ENCODE peak calls at places on chromosomes 13 and 19, in six cellular contexts. V, U, O, L, Z and B are unnamed samples.

GRCh38 chr19:55345818-55346724 is 6.4 kb downstream of the KMT5C start:
- DNase-seq in V (no peak), U (no peak), O (no peak), L (no peak), Z (no peak), B (no peak)

GRCh38 chr13:103810026-103810425 is 743.8 kb upstream of the SLC10A2 start:
- DNase-seq in V (no peak), U (no peak), O (no peak), L (no peak), Z (no peak), B (no peak)

GRCh38 chr19:10368101-10368803 is 12.1 kb downstream of the TYK2 start:
- DNase-seq in V (no peak), U (no peak), O (no peak), L (no peak), Z (no peak), B (no peak)

GRCh38 chr13:90365130-90365529 is 982.4 kb upstream of the MIR17HG start:
- DNase-seq in V (no peak), U (no peak), O (no peak), L (no peak), Z (no peak), B (no peak)

GRCh38 chr19:15010497-15011255 is 31.0 kb upstream of the SLC1A6 start:
- DNase-seq in V (no peak), U (peak), O (no peak), L (no peak), Z (no peak), B (no peak)

GRCh38 chr19:5623397-5624153 is 692 bp downstream of the SAFB start:
- DNase-seq in V (no peak), U (no peak), O (no peak), L (no peak), Z (no peak), B (no peak)

GRCh38 chr13:93173656-93174055 is 53.0 kb upstream of the GPC6 start:
- DNase-seq in V (no peak), U (no peak), O (no peak), L (no peak), Z (no peak), B (no peak)

GRCh38 chr19:49782515-49782914 is 15.7 kb downstream of the AP2A1 start:
- DNase-seq in V (no peak), U (no peak), O (no peak), L (no peak), Z (no peak), B (no peak)

DNA sequence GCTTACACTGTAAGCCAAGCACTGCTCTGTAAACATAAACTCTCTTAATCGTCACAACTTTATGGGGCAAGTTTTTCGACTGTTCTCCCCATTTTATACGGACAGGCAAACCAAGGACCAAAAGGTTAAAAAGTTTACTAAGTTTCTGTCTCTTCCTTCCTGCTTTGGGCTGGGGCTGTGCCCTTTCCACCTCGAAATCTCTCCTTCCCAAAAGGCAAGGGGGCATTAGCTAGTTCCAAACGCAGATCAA is 2.2 kb downstream of the JUND start:
- DNase-seq in V (no peak), U (no peak), O (no peak), L (no peak), Z (no peak), B (no peak)
- TF ChIP-seq POLR2A in V (peak), U (peak), O (no peak), L (no peak), Z (no peak), B (no peak)

DNA sequence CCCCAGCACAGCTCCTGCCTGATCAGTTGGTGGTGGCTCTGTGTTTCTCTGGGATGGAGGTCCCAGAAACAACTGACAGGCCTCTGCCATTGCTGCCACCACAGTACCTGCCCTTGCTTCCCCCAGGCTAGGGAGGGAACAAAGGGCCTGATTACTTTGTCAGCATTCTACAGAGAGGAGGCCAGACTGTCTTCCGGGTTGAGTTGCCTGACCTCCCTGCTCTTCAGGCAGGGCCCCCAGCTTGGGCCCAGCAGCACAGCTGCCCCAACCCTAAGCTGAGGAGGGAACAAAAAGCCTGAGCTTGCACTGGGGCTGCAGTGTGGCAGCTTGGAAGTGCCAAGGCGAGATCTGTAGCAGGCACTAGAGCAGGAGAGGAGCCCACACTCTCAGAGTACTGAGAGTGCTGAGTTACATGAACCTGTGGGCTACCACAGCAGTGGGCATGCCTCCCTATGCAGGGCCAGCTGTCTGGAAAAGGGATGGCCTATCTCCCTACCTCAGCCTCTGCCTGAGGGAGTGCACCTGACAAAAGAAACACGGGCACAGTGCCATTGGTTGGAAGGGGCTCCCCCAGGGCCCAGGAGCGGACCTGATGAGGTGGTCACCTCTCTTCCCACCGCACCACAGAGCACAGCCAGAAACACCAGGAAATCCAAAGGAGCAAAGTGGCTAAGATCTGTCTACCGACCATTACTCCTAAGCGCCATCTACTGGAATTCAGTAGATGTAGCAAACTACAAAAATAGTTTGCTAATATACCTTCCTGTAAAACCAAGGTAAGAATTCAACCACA is 24.4 kb downstream of the SLC25A15 start:
- DNase-seq in V (no peak), U (no peak), O (peak), L (peak), Z (no peak), B (no peak)
- TF ChIP-seq POLR2AphosphoS5 in V (no peak), U (no peak), O (no peak), L (no peak), Z (no peak), B (no peak)

GRCh38 chr19:1112254-1113208 is 8.7 kb downstream of the GPX4 start:
- DNase-seq in V (no peak), U (no peak), O (peak), L (no peak), Z (no peak), B (no peak)
- TF ChIP-seq TAF1 in V (no peak), U (no peak), O (no peak), L (no peak), Z (no peak), B (no peak)

GRCh38 chr13:113863511-113864302 is at the start of gene GAS6:
- DNase-seq in V (peak), U (no peak), O (peak), L (no peak), Z (no peak), B (peak)
- TF ChIP-seq POLR2A in V (no peak), U (no peak), O (no peak), L (no peak), Z (no peak), B (no peak)